ENCODE peak calls at places on chromosomes 6 and 20, in eight cellular contexts. I is endothelial cell; R is GM13977; S is pancreas; M is ecto neural progenitor cell; E is activated T-cell treated with anti-CD3 and anti-CD28 coated beads, Interleukin-2, amount 50 U/mL, for 72 hours; F is LoVo; N is T-helper 9 cell. O is an unnamed sample.

GRCh38 chr6:4740032-4740431 is 36.2 kb upstream of the CDYL start:
- DNase-seq in I (no peak), R (no peak), S (no peak), M (no peak), E (no peak), F (no peak), N (no peak), O (no peak)

GRCh38 chr6:111871725-111872520 is 1.3 kb downstream of the FYN start:
- DNase-seq in I (peak), R (no peak), S (no peak), M (peak), E (no peak), F (no peak), N (no peak), O (no peak)

GRCh38 chr6:155939253-155939652 is 483.6 kb upstream of the NOX3 start:
- DNase-seq in I (no peak), R (no peak), S (no peak), M (no peak), E (no peak), F (no peak), N (no peak), O (no peak)

GRCh38 chr6:115444079-115444478 is 616.6 kb downstream of the FRK start:
- DNase-seq in I (no peak), R (no peak), S (no peak), M (no peak), E (no peak), F (no peak), N (no peak), O (no peak)

GRCh38 chr20:35627121-35627520 is 11.5 kb downstream of the SPAG4 start:
- DNase-seq in I (no peak), R (no peak), S (no peak), M (peak), E (no peak), F (no peak), N (no peak), O (no peak)

GRCh38 chr6:44304282-44305199 is 8.6 kb downstream of the AARS2 start:
- DNase-seq in I (peak), R (peak), S (no peak), M (peak), E (peak), F (no peak), N (peak), O (peak)

GRCh38 chr6:84758486-84758885 is 5.9 kb downstream of the TBX18 start:
- DNase-seq in I (no peak), R (no peak), S (no peak), M (no peak), E (no peak), F (no peak), N (no peak), O (no peak)

GRCh38 chr6:109920911-109921310 is 57.2 kb upstream of the GPR6 start:
- DNase-seq in I (no peak), R (no peak), S (no peak), M (no peak), E (no peak), F (no peak), N (no peak), O (no peak)

GRCh38 chr6:158026054-158026900 is 44.6 kb downstream of the SYNJ2 start:
- DNase-seq in I (peak), R (peak), S (peak), M (no peak), E (peak), F (peak), N (peak), O (peak)

GRCh38 chr6:123547216-123547978 is 89.4 kb downstream of the TRDN start:
- DNase-seq in I (no peak), R (no peak), S (no peak), M (no peak), E (no peak), F (no peak), N (no peak), O (no peak)

GRCh38 chr20:40880063-40880715 is 148.4 kb upstream of the TOP1 start:
- DNase-seq in I (no peak), R (no peak), S (no peak), M (no peak), E (no peak), F (no peak), N (no peak), O (no peak)

GRCh38 chr6:82862543-82862942 is 203.1 kb downstream of the UBE3D start:
- DNase-seq in I (no peak), R (no peak), S (no peak), M (no peak), E (no peak), F (peak), N (no peak), O (no peak)

GRCh38 chr6:170087946-170088348 is 202.9 kb downstream of the DLL1 start:
- DNase-seq in I (peak), R (peak), S (peak), M (peak), E (peak), F (no peak), N (peak), O (no peak)

GRCh38 chr20:32641464-32641863 is 32.3 kb downstream of the C20orf203 start:
- DNase-seq in I (no peak), R (no peak), S (no peak), M (no peak), E (no peak), F (no peak), N (no peak), O (no peak)

GRCh38 chr6:72286911-72287311 is 335.0 kb upstream of the KCNQ5 start:
- DNase-seq in I (no peak), R (no peak), S (no peak), M (no peak), E (no peak), F (no peak), N (no peak), O (no peak)

GRCh38 chr20:32448306-32449056 is 90.3 kb downstream of the ASXL1 start:
- DNase-seq in I (no peak), R (no peak), S (peak), M (no peak), E (no peak), F (no peak), N (no peak), O (no peak)

GRCh38 chr6:5938934-5939333 is 67.8 kb downstream of the NRN1 start:
- DNase-seq in I (no peak), R (no peak), S (no peak), M (no peak), E (no peak), F (no peak), N (no peak), O (no peak)

GRCh38 chr6:27237089-27237723 is 10.3 kb upstream of the PRSS16 start:
- DNase-seq in I (peak), R (no peak), S (no peak), M (no peak), E (peak), F (peak), N (no peak), O (peak)

GRCh38 chr6:30725713-30726505 is 5.8 kb downstream of the TUBB start:
- DNase-seq in I (no peak), R (no peak), S (no peak), M (no peak), E (no peak), F (no peak), N (no peak), O (no peak)

GRCh38 chr20:56212071-56212470 is 36.5 kb upstream of the MC3R start:
- DNase-seq in I (no peak), R (no peak), S (no peak), M (no peak), E (no peak), F (no peak), N (no peak), O (no peak)

GRCh38 chr20:9100721-9101120 is 31.8 kb downstream of the PLCB4 start:
- DNase-seq in I (no peak), R (no peak), S (no peak), M (no peak), E (no peak), F (no peak), N (no peak), O (no peak)

GRCh38 chr6:5674141-5674540 is 332.6 kb downstream of the NRN1 start:
- DNase-seq in I (no peak), R (no peak), S (no peak), M (no peak), E (no peak), F (no peak), N (no peak), O (no peak)

GRCh38 chr6:16136536-16137450 is 7.9 kb downstream of the MYLIP start:
- DNase-seq in I (no peak), R (no peak), S (no peak), M (no peak), E (peak), F (peak), N (no peak), O (no peak)